ENCODE peak calls at places on chromosomes 13 and 19, in nine cellular contexts. T, Y, P, M, J, I, A, H and Q are unnamed samples.

GRCh38 chr13:84609716-84610115 is 727.4 kb upstream of the SLITRK1 start:
- DNase-seq in T (peak; percentile 52), Y (no peak), P (no peak), M (no peak), J (no peak), I (peak; percentile 46), A (no peak), H (peak; percentile 10), Q (no peak)

GRCh38 chr19:2574971-2575630 is 99.2 kb downstream of the GADD45B start:
- DNase-seq in T (no peak), Y (no peak), P (no peak), M (no peak), J (no peak), I (no peak), A (peak; percentile 34), H (no peak), Q (no peak)

GRCh38 chr19:16445238-16446107 is 26.3 kb downstream of the EPS15L1 start:
- DNase-seq in T (peak; percentile 55), Y (no peak), P (no peak), M (no peak), J (no peak), I (no peak), A (peak; percentile 75), H (peak; percentile 46), Q (no peak)

GRCh38 chr13:73943137-73943964 is 190.9 kb downstream of the KLF12 start:
- DNase-seq in T (no peak), Y (no peak), P (no peak), M (no peak), J (no peak), I (no peak), A (no peak), H (no peak), Q (no peak)

GRCh38 chr13:112531263-112531794 is 56.6 kb downstream of the TUBGCP3 start:
- DNase-seq in T (no peak), Y (no peak), P (no peak), M (no peak), J (no peak), I (no peak), A (no peak), H (no peak), Q (no peak)

GRCh38 chr19:29645911-29646310 is 19.4 kb upstream of the PLEKHF1 start:
- DNase-seq in T (peak; percentile 55), Y (no peak), P (peak; percentile 61), M (no peak), J (no peak), I (no peak), A (no peak), H (no peak), Q (no peak)

GRCh38 chr19:12777217-12778019 is 2.1 kb upstream of the HOOK2 start:
- DNase-seq in T (peak; percentile 82), Y (peak; percentile 64), P (peak; percentile 80), M (peak; percentile 71), J (peak; percentile 80), I (no peak), A (peak; percentile 90), H (peak; percentile 95), Q (peak; percentile 72)

GRCh38 chr13:99432637-99433542 is 68.4 kb upstream of the TM9SF2 start:
- DNase-seq in T (peak; percentile 79), Y (peak; percentile 35), P (peak; percentile 53), M (peak; percentile 65), J (peak; percentile 79), I (no peak), A (peak; percentile 86), H (no peak), Q (peak; percentile 52)

GRCh38 chr19:28196961-28197360 is 1016.0 kb downstream of the UQCRFS1 start:
- DNase-seq in T (no peak), Y (no peak), P (no peak), M (no peak), J (no peak), I (no peak), A (no peak), H (peak; percentile 64), Q (no peak)

GRCh38 chr13:76711515-76712182 is 174.6 kb downstream of the KCTD12 start:
- DNase-seq in T (peak; percentile 96), Y (no peak), P (peak; percentile 36), M (no peak), J (no peak), I (peak; percentile 88), A (no peak), H (no peak), Q (peak; percentile 46)

GRCh38 chr19:46466536-46467199 is 4.7 kb downstream of the PNMA8A start:
- DNase-seq in T (peak; percentile 92), Y (no peak), P (no peak), M (no peak), J (no peak), I (peak; percentile 55), A (no peak), H (no peak), Q (no peak)

GRCh38 chr13:99949657-99950413 is 21.7 kb downstream of the ZIC5 start:
- DNase-seq in T (peak; percentile 65), Y (no peak), P (no peak), M (no peak), J (no peak), I (no peak), A (no peak), H (no peak), Q (no peak)

GRCh38 chr19:532578-533484 is 1.3 kb downstream of the CDC34 start:
- DNase-seq in T (peak; percentile 74), Y (peak; percentile 80), P (peak; percentile 85), M (no peak), J (no peak), I (no peak), A (peak; percentile 71), H (peak; percentile 54), Q (peak; percentile 49)

GRCh38 chr19:50266896-50267295 is 62.3 kb downstream of the KCNC3 start:
- DNase-seq in T (no peak), Y (no peak), P (no peak), M (no peak), J (no peak), I (no peak), A (peak; percentile 60), H (no peak), Q (peak; percentile 63)

GRCh38 chr19:47176627-47177090 is 46.0 kb downstream of the SAE1 start:
- DNase-seq in T (peak; percentile 98), Y (no peak), P (peak; percentile 16), M (peak; percentile 26), J (peak; percentile 16), I (peak; percentile 93), A (no peak), H (no peak), Q (no peak)

GRCh38 chr13:73754727-73755292 is 379.4 kb downstream of the KLF12 start:
- DNase-seq in T (peak; percentile 86), Y (no peak), P (peak; percentile 51), M (no peak), J (peak; percentile 40), I (peak; percentile 27), A (no peak), H (peak; percentile 86), Q (peak; percentile 31)

GRCh38 chr13:114105351-114106225 is 26.8 kb downstream of the RASA3 start:
- DNase-seq in T (peak; percentile 52), Y (no peak), P (no peak), M (no peak), J (no peak), I (no peak), A (peak; percentile 42), H (no peak), Q (peak; percentile 45)

GRCh38 chr19:6023085-6023682 is 45.2 kb upstream of the RANBP3 start:
- DNase-seq in T (peak; percentile 50), Y (no peak), P (no peak), M (no peak), J (no peak), I (no peak), A (no peak), H (no peak), Q (no peak)

GRCh38 chr13:71704650-71705049 is 162.4 kb downstream of the DACH1 start:
- DNase-seq in T (no peak), Y (no peak), P (no peak), M (no peak), J (no peak), I (no peak), A (no peak), H (no peak), Q (no peak)

GRCh38 chr13:60220072-60220471 is 56.3 kb upstream of the DIAPH3 start:
- DNase-seq in T (no peak), Y (no peak), P (no peak), M (no peak), J (no peak), I (no peak), A (no peak), H (no peak), Q (no peak)

GRCh38 chr13:24984134-24984533 is 111.8 kb upstream of the PABPC3 start:
- DNase-seq in T (no peak), Y (no peak), P (no peak), M (no peak), J (no peak), I (no peak), A (no peak), H (no peak), Q (no peak)

GRCh38 chr13:49560270-49561063 is 24.9 kb downstream of the RCBTB1 start:
- DNase-seq in T (peak; percentile 85), Y (no peak), P (no peak), M (no peak), J (no peak), I (no peak), A (no peak), H (peak; percentile 88), Q (peak; percentile 61)

GRCh38 chr19:7873304-7874079 is 698 bp downstream of the PRR36 start:
- DNase-seq in T (no peak), Y (peak; percentile 23), P (no peak), M (no peak), J (no peak), I (no peak), A (no peak), H (no peak), Q (no peak)

GRCh38 chr13:53137777-53138176 is 109.2 kb downstream of the OLFM4 start:
- DNase-seq in T (peak; percentile 82), Y (no peak), P (no peak), M (no peak), J (no peak), I (no peak), A (no peak), H (no peak), Q (no peak)

GRCh38 chr19:50791594-50792245 is 1.5 kb downstream of the ACP4 start:
- DNase-seq in T (no peak), Y (no peak), P (no peak), M (no peak), J (no peak), I (no peak), A (no peak), H (no peak), Q (no peak)

GRCh38 chr13:76974618-76974975 is 17.3 kb upstream of the CLN5 start:
- DNase-seq in T (no peak), Y (no peak), P (no peak), M (no peak), J (no peak), I (no peak), A (no peak), H (peak; percentile 75), Q (no peak)

GRCh38 chr13:101529419-101529818 is 76.9 kb downstream of the ITGBL1 start:
- DNase-seq in T (peak; percentile 99), Y (no peak), P (no peak), M (no peak), J (no peak), I (peak; percentile 85), A (no peak), H (no peak), Q (no peak)

GRCh38 chr19:16429066-16429758 is 42.6 kb downstream of the EPS15L1 start:
- DNase-seq in T (no peak), Y (no peak), P (peak; percentile 74), M (no peak), J (no peak), I (no peak), A (no peak), H (no peak), Q (peak; percentile 62)

GRCh38 chr19:21838646-21839045 is 2.7 kb upstream of the ZNF43 start:
- DNase-seq in T (peak; percentile 54), Y (no peak), P (no peak), M (no peak), J (no peak), I (no peak), A (no peak), H (no peak), Q (no peak)

GRCh38 chr19:49567722-49568454 is 12.5 kb downstream of the NOSIP start:
- DNase-seq in T (peak; percentile 46), Y (no peak), P (no peak), M (peak; percentile 54), J (peak; percentile 67), I (no peak), A (peak; percentile 67), H (no peak), Q (no peak)